ENCODE peak calls at places on chromosomes 3 and 15, in six cellular contexts. V, X, O, G, Y and C are unnamed samples.

GRCh38 chr15:70196314-70197291 is 98.9 kb upstream of the TLE3 start:
- DNase-seq in V (no peak), Y (peak; percentile 40), G (peak; percentile 42), O (no peak), X (peak; percentile 80), C (no peak)

GRCh38 chr15:74320358-74321247 is 46.8 kb downstream of the CYP11A1 start:
- DNase-seq in V (peak; percentile 61), G (no peak), Y (peak; percentile 64), X (peak; percentile 81), O (no peak), C (no peak)

GRCh38 chr3:10319251-10319650 is 1.7 kb downstream of the SEC13 start:
- DNase-seq in Y (no peak), X (no peak), O (no peak), V (no peak), G (no peak), C (no peak)

GRCh38 chr3:155385896-155386295 is 92.4 kb upstream of the STRIT1 start:
- DNase-seq in O (no peak), Y (no peak), V (no peak), X (no peak), G (no peak), C (no peak)

GRCh38 chr3:51953445-51953844 is 1.7 kb upstream of the GPR62 start:
- DNase-seq in X (no peak), O (no peak), V (no peak), Y (no peak), G (no peak), C (no peak)

GRCh38 chr3:105842943-105843342 is 25.9 kb downstream of the CBLB start:
- DNase-seq in O (no peak), X (no peak), G (no peak), V (no peak), Y (no peak), C (no peak)

GRCh38 chr15:65082303-65082958 is 5.9 kb downstream of the KBTBD13 start:
- DNase-seq in V (no peak), Y (no peak), G (no peak), O (no peak), X (peak; percentile 57), C (peak; percentile 15)

GRCh38 chr15:100338971-100339444 is 2.8 kb downstream of the ADAMTS17 start:
- DNase-seq in G (no peak), V (peak; percentile 67), X (peak; percentile 61), Y (peak; percentile 64), O (peak; percentile 63), C (peak; percentile 79)

GRCh38 chr3:158308533-158308932 is 198.6 kb downstream of the RSRC1 start:
- DNase-seq in G (no peak), X (no peak), O (no peak), Y (no peak), V (no peak), C (no peak)

GRCh38 chr3:145776782-145777408 is 384.1 kb downstream of the PLOD2 start:
- DNase-seq in O (no peak), Y (no peak), V (no peak), G (no peak), X (peak; percentile 54), C (no peak)

GRCh38 chr15:29044506-29044905 is 158.7 kb downstream of the APBA2 start:
- DNase-seq in O (no peak), Y (no peak), V (no peak), G (no peak), X (no peak), C (no peak)